ENCODE peak calls at places on chromosomes 4 and X, in nine cellular contexts. One of them, this sample, is unnamed.

GRCh38 chrX:149865390-149865789 is 15.6 kb upstream of the MAGEA8 start:
- DNase-seq in NCI-H1417: no peak
- DNase-seq in IMR-90: no peak
- DNase-seq in tibial nerve: no peak
- DNase-seq in WERI-Rb-1: no peak
- DNase-seq in nucleus accumbens: no peak
- DNase-seq in EH: no peak
- DNase-seq in NCI-H748 treated with DMSO at 0.1 percent for 48 hours: no peak
- DNase-seq in fibroblast of mammary gland: no peak
- DNase-seq in this sample: no peak

GRCh38 chr4:80201326-80202151 is 4.2 kb downstream of the PRDM8 start:
- DNase-seq in NCI-H1417: peak
- DNase-seq in IMR-90: peak
- DNase-seq in tibial nerve: no peak
- DNase-seq in WERI-Rb-1: no peak
- DNase-seq in nucleus accumbens: no peak
- DNase-seq in EH: peak
- DNase-seq in NCI-H748 treated with DMSO at 0.1 percent for 48 hours: no peak
- DNase-seq in fibroblast of mammary gland: peak
- DNase-seq in this sample: peak

GRCh38 chr4:185711764-185712163 is 100.2 kb downstream of the SORBS2 start:
- DNase-seq in NCI-H1417: no peak
- DNase-seq in IMR-90: peak
- DNase-seq in tibial nerve: no peak
- DNase-seq in WERI-Rb-1: no peak
- DNase-seq in nucleus accumbens: no peak
- DNase-seq in EH: peak
- DNase-seq in NCI-H748 treated with DMSO at 0.1 percent for 48 hours: no peak
- DNase-seq in fibroblast of mammary gland: peak
- DNase-seq in this sample: peak

GRCh38 chrX:107449490-107450175 is at the start of gene FRMPD3:
- DNase-seq in NCI-H1417: no peak
- DNase-seq in IMR-90: no peak
- DNase-seq in tibial nerve: no peak
- DNase-seq in WERI-Rb-1: peak
- DNase-seq in nucleus accumbens: no peak
- DNase-seq in EH: no peak
- DNase-seq in NCI-H748 treated with DMSO at 0.1 percent for 48 hours: no peak
- DNase-seq in fibroblast of mammary gland: no peak
- DNase-seq in this sample: no peak

GRCh38 chrX:47158781-47159180 is 13.8 kb downstream of the RBM10 start:
- DNase-seq in NCI-H1417: no peak
- DNase-seq in IMR-90: no peak
- DNase-seq in tibial nerve: no peak
- DNase-seq in WERI-Rb-1: no peak
- DNase-seq in nucleus accumbens: no peak
- DNase-seq in EH: no peak
- DNase-seq in NCI-H748 treated with DMSO at 0.1 percent for 48 hours: no peak
- DNase-seq in fibroblast of mammary gland: no peak
- DNase-seq in this sample: no peak

GRCh38 chrX:71992711-71993110 is 82.1 kb downstream of the NHSL2 start:
- DNase-seq in NCI-H1417: no peak
- DNase-seq in IMR-90: no peak
- DNase-seq in tibial nerve: no peak
- DNase-seq in WERI-Rb-1: no peak
- DNase-seq in nucleus accumbens: no peak
- DNase-seq in EH: no peak
- DNase-seq in NCI-H748 treated with DMSO at 0.1 percent for 48 hours: no peak
- DNase-seq in fibroblast of mammary gland: no peak
- DNase-seq in this sample: no peak

GRCh38 chr4:111960241-111960667 is 185.0 kb upstream of the FAM241A start:
- DNase-seq in NCI-H1417: no peak
- DNase-seq in IMR-90: no peak
- DNase-seq in tibial nerve: no peak
- DNase-seq in WERI-Rb-1: no peak
- DNase-seq in nucleus accumbens: no peak
- DNase-seq in EH: peak
- DNase-seq in NCI-H748 treated with DMSO at 0.1 percent for 48 hours: no peak
- DNase-seq in fibroblast of mammary gland: peak
- DNase-seq in this sample: peak

GRCh38 chr4:101981756-101982155 is 191.2 kb downstream of the BANK1 start:
- DNase-seq in NCI-H1417: no peak
- DNase-seq in IMR-90: no peak
- DNase-seq in tibial nerve: no peak
- DNase-seq in WERI-Rb-1: no peak
- DNase-seq in nucleus accumbens: no peak
- DNase-seq in EH: no peak
- DNase-seq in NCI-H748 treated with DMSO at 0.1 percent for 48 hours: no peak
- DNase-seq in fibroblast of mammary gland: no peak
- DNase-seq in this sample: no peak

GRCh38 chrX:47958943-47959342 is 44.8 kb downstream of the ZNF182 start:
- DNase-seq in NCI-H1417: no peak
- DNase-seq in IMR-90: no peak
- DNase-seq in tibial nerve: no peak
- DNase-seq in WERI-Rb-1: no peak
- DNase-seq in nucleus accumbens: no peak
- DNase-seq in EH: peak
- DNase-seq in NCI-H748 treated with DMSO at 0.1 percent for 48 hours: no peak
- DNase-seq in fibroblast of mammary gland: peak
- DNase-seq in this sample: peak

GRCh38 chrX:40169193-40170086 is 71.7 kb upstream of the BCOR start:
- DNase-seq in NCI-H1417: peak
- DNase-seq in IMR-90: peak
- DNase-seq in tibial nerve: no peak
- DNase-seq in WERI-Rb-1: peak
- DNase-seq in nucleus accumbens: no peak
- DNase-seq in EH: peak
- DNase-seq in NCI-H748 treated with DMSO at 0.1 percent for 48 hours: peak
- DNase-seq in fibroblast of mammary gland: no peak
- DNase-seq in this sample: peak

GRCh38 chr4:128461300-128462103 is 173.9 kb upstream of the PGRMC2 start:
- DNase-seq in NCI-H1417: no peak
- DNase-seq in IMR-90: peak
- DNase-seq in tibial nerve: no peak
- DNase-seq in WERI-Rb-1: peak
- DNase-seq in nucleus accumbens: no peak
- DNase-seq in EH: peak
- DNase-seq in NCI-H748 treated with DMSO at 0.1 percent for 48 hours: no peak
- DNase-seq in fibroblast of mammary gland: peak
- DNase-seq in this sample: peak

GRCh38 chrX:27590044-27590443 is at the start of gene DCAF8L2:
- DNase-seq in NCI-H1417: no peak
- DNase-seq in IMR-90: no peak
- DNase-seq in tibial nerve: no peak
- DNase-seq in WERI-Rb-1: no peak
- DNase-seq in nucleus accumbens: no peak
- DNase-seq in EH: no peak
- DNase-seq in NCI-H748 treated with DMSO at 0.1 percent for 48 hours: no peak
- DNase-seq in fibroblast of mammary gland: no peak
- DNase-seq in this sample: no peak

GRCh38 chr4:60133414-60133813 is 1066.7 kb upstream of the ADGRL3 start:
- DNase-seq in NCI-H1417: no peak
- DNase-seq in IMR-90: peak
- DNase-seq in tibial nerve: no peak
- DNase-seq in WERI-Rb-1: no peak
- DNase-seq in nucleus accumbens: no peak
- DNase-seq in EH: no peak
- DNase-seq in NCI-H748 treated with DMSO at 0.1 percent for 48 hours: no peak
- DNase-seq in fibroblast of mammary gland: no peak
- DNase-seq in this sample: peak

GRCh38 chr4:7434766-7435150 is at the start of gene PSAPL1:
- DNase-seq in NCI-H1417: peak
- DNase-seq in IMR-90: peak
- DNase-seq in tibial nerve: no peak
- DNase-seq in WERI-Rb-1: no peak
- DNase-seq in nucleus accumbens: no peak
- DNase-seq in EH: peak
- DNase-seq in NCI-H748 treated with DMSO at 0.1 percent for 48 hours: no peak
- DNase-seq in fibroblast of mammary gland: peak
- DNase-seq in this sample: peak

GRCh38 chrX:132751043-132751690 is 207.3 kb downstream of the HS6ST2 start:
- DNase-seq in NCI-H1417: no peak
- DNase-seq in IMR-90: no peak
- DNase-seq in tibial nerve: no peak
- DNase-seq in WERI-Rb-1: no peak
- DNase-seq in nucleus accumbens: no peak
- DNase-seq in EH: no peak
- DNase-seq in NCI-H748 treated with DMSO at 0.1 percent for 48 hours: no peak
- DNase-seq in fibroblast of mammary gland: no peak
- DNase-seq in this sample: no peak

GRCh38 chrX:10175317-10175871 is 18.6 kb downstream of the CLCN4 start:
- DNase-seq in NCI-H1417: no peak
- DNase-seq in IMR-90: peak
- DNase-seq in tibial nerve: no peak
- DNase-seq in WERI-Rb-1: no peak
- DNase-seq in nucleus accumbens: no peak
- DNase-seq in EH: peak
- DNase-seq in NCI-H748 treated with DMSO at 0.1 percent for 48 hours: no peak
- DNase-seq in fibroblast of mammary gland: peak
- DNase-seq in this sample: peak

GRCh38 chr4:11252149-11252548 is 176.5 kb downstream of the HS3ST1 start:
- DNase-seq in NCI-H1417: peak
- DNase-seq in IMR-90: no peak
- DNase-seq in tibial nerve: no peak
- DNase-seq in WERI-Rb-1: no peak
- DNase-seq in nucleus accumbens: no peak
- DNase-seq in EH: no peak
- DNase-seq in NCI-H748 treated with DMSO at 0.1 percent for 48 hours: no peak
- DNase-seq in fibroblast of mammary gland: no peak
- DNase-seq in this sample: no peak

GRCh38 chr4:121072080-121072835 is at the start of gene NDNF:
- DNase-seq in NCI-H1417: no peak
- DNase-seq in IMR-90: peak
- DNase-seq in tibial nerve: peak
- DNase-seq in WERI-Rb-1: peak
- DNase-seq in nucleus accumbens: no peak
- DNase-seq in EH: peak
- DNase-seq in NCI-H748 treated with DMSO at 0.1 percent for 48 hours: no peak
- DNase-seq in fibroblast of mammary gland: peak
- DNase-seq in this sample: peak

GRCh38 chr4:71230258-71230594 is 108.6 kb upstream of the SLC4A4 start:
- DNase-seq in NCI-H1417: no peak
- DNase-seq in IMR-90: peak
- DNase-seq in tibial nerve: no peak
- DNase-seq in WERI-Rb-1: peak
- DNase-seq in nucleus accumbens: no peak
- DNase-seq in EH: peak
- DNase-seq in NCI-H748 treated with DMSO at 0.1 percent for 48 hours: no peak
- DNase-seq in fibroblast of mammary gland: no peak
- DNase-seq in this sample: no peak

GRCh38 chr4:132910226-132910748 is 238.8 kb upstream of the PCDH10 start:
- DNase-seq in NCI-H1417: no peak
- DNase-seq in IMR-90: no peak
- DNase-seq in tibial nerve: no peak
- DNase-seq in WERI-Rb-1: no peak
- DNase-seq in nucleus accumbens: no peak
- DNase-seq in EH: no peak
- DNase-seq in NCI-H748 treated with DMSO at 0.1 percent for 48 hours: no peak
- DNase-seq in fibroblast of mammary gland: no peak
- DNase-seq in this sample: no peak

GRCh38 chr4:73608677-73609594 is 11.3 kb downstream of the RASSF6 start:
- DNase-seq in NCI-H1417: no peak
- DNase-seq in IMR-90: peak
- DNase-seq in tibial nerve: no peak
- DNase-seq in WERI-Rb-1: no peak
- DNase-seq in nucleus accumbens: no peak
- DNase-seq in EH: no peak
- DNase-seq in NCI-H748 treated with DMSO at 0.1 percent for 48 hours: peak
- DNase-seq in fibroblast of mammary gland: peak
- DNase-seq in this sample: peak

GRCh38 chr4:157221895-157222763 is 1.6 kb downstream of the GRIA2 start:
- DNase-seq in NCI-H1417: peak
- DNase-seq in IMR-90: no peak
- DNase-seq in tibial nerve: no peak
- DNase-seq in WERI-Rb-1: peak
- DNase-seq in nucleus accumbens: peak
- DNase-seq in EH: peak
- DNase-seq in NCI-H748 treated with DMSO at 0.1 percent for 48 hours: peak
- DNase-seq in fibroblast of mammary gland: no peak
- DNase-seq in this sample: no peak

GRCh38 chrX:17635231-17635630 is 102.1 kb upstream of the SCML1 start:
- DNase-seq in NCI-H1417: peak
- DNase-seq in IMR-90: peak
- DNase-seq in tibial nerve: no peak
- DNase-seq in WERI-Rb-1: peak
- DNase-seq in nucleus accumbens: no peak
- DNase-seq in EH: no peak
- DNase-seq in NCI-H748 treated with DMSO at 0.1 percent for 48 hours: peak
- DNase-seq in fibroblast of mammary gland: no peak
- DNase-seq in this sample: peak

GRCh38 chr4:7256989-7257810 is 64.9 kb downstream of the SORCS2 start:
- DNase-seq in NCI-H1417: no peak
- DNase-seq in IMR-90: no peak
- DNase-seq in tibial nerve: peak
- DNase-seq in WERI-Rb-1: peak
- DNase-seq in nucleus accumbens: no peak
- DNase-seq in EH: peak
- DNase-seq in NCI-H748 treated with DMSO at 0.1 percent for 48 hours: no peak
- DNase-seq in fibroblast of mammary gland: no peak
- DNase-seq in this sample: peak

GRCh38 chr4:8874896-8875680 is 3.4 kb upstream of the HMX1 start:
- DNase-seq in NCI-H1417: no peak
- DNase-seq in IMR-90: no peak
- DNase-seq in tibial nerve: no peak
- DNase-seq in WERI-Rb-1: no peak
- DNase-seq in nucleus accumbens: no peak
- DNase-seq in EH: no peak
- DNase-seq in NCI-H748 treated with DMSO at 0.1 percent for 48 hours: no peak
- DNase-seq in fibroblast of mammary gland: no peak
- DNase-seq in this sample: no peak

GRCh38 chr4:101993841-101994221 is 203.3 kb downstream of the BANK1 start:
- DNase-seq in NCI-H1417: no peak
- DNase-seq in IMR-90: no peak
- DNase-seq in tibial nerve: no peak
- DNase-seq in WERI-Rb-1: no peak
- DNase-seq in nucleus accumbens: no peak
- DNase-seq in EH: no peak
- DNase-seq in NCI-H748 treated with DMSO at 0.1 percent for 48 hours: no peak
- DNase-seq in fibroblast of mammary gland: no peak
- DNase-seq in this sample: no peak

GRCh38 chr4:173478884-173479283 is 51.1 kb downstream of the HAND2 start:
- DNase-seq in NCI-H1417: no peak
- DNase-seq in IMR-90: no peak
- DNase-seq in tibial nerve: no peak
- DNase-seq in WERI-Rb-1: no peak
- DNase-seq in nucleus accumbens: no peak
- DNase-seq in EH: peak
- DNase-seq in NCI-H748 treated with DMSO at 0.1 percent for 48 hours: no peak
- DNase-seq in fibroblast of mammary gland: no peak
- DNase-seq in this sample: no peak

GRCh38 chr4:98586634-98587354 is 71.6 kb downstream of the TSPAN5 start:
- DNase-seq in NCI-H1417: no peak
- DNase-seq in IMR-90: no peak
- DNase-seq in tibial nerve: no peak
- DNase-seq in WERI-Rb-1: no peak
- DNase-seq in nucleus accumbens: peak
- DNase-seq in EH: no peak
- DNase-seq in NCI-H748 treated with DMSO at 0.1 percent for 48 hours: no peak
- DNase-seq in fibroblast of mammary gland: no peak
- DNase-seq in this sample: no peak

GRCh38 chr4:78954048-78954666 is 14.9 kb upstream of the PAQR3 start:
- DNase-seq in NCI-H1417: peak
- DNase-seq in IMR-90: no peak
- DNase-seq in tibial nerve: no peak
- DNase-seq in WERI-Rb-1: peak
- DNase-seq in nucleus accumbens: no peak
- DNase-seq in EH: peak
- DNase-seq in NCI-H748 treated with DMSO at 0.1 percent for 48 hours: peak
- DNase-seq in fibroblast of mammary gland: peak
- DNase-seq in this sample: peak

GRCh38 chr4:118936406-118936805 is 47.8 kb downstream of the SYNPO2 start:
- DNase-seq in NCI-H1417: no peak
- DNase-seq in IMR-90: no peak
- DNase-seq in tibial nerve: no peak
- DNase-seq in WERI-Rb-1: no peak
- DNase-seq in nucleus accumbens: no peak
- DNase-seq in EH: no peak
- DNase-seq in NCI-H748 treated with DMSO at 0.1 percent for 48 hours: no peak
- DNase-seq in fibroblast of mammary gland: no peak
- DNase-seq in this sample: no peak

This sample was measured in choroid plexus epithelial cell.